ENCODE peak calls at places on chromosomes 7 and 10, in four cellular contexts. Z is hepatocyte, W is GM13977, D is SJSA1. P is an unnamed sample.

GRCh38 chr7:22868509-22868908 is 45.9 kb upstream of the TOMM7 start:
- DNase-seq in Z (no peak), W (no peak), D (no peak), P (peak; percentile 28)

GRCh38 chr10:4527281-4527960 is 298.6 kb upstream of the AKR1E2 start:
- DNase-seq in Z (no peak), W (no peak), D (peak; percentile 92), P (no peak)

GRCh38 chr7:50653116-50653854 is 88.1 kb upstream of the DDC start:
- DNase-seq in Z (peak; percentile 71), W (no peak), D (no peak), P (no peak)

GRCh38 chr10:75717126-75717916 is 285.9 kb downstream of the LRMDA start:
- DNase-seq in Z (no peak), W (no peak), D (no peak), P (no peak)

GRCh38 chr7:148849393-148850098 is 34.5 kb downstream of the EZH2 start:
- DNase-seq in Z (no peak), W (no peak), D (no peak), P (no peak)

GRCh38 chr7:153886121-153886505 is 166.1 kb upstream of the DPP6 start:
- DNase-seq in Z (no peak), W (no peak), D (no peak), P (no peak)

GRCh38 chr10:70887804-70888800 is at the start of gene PCBD1:
- DNase-seq in Z (peak; percentile 91), W (peak; percentile 86), D (peak; percentile 64), P (peak; percentile 87)

GRCh38 chr7:16295558-16295957 is 125.8 kb downstream of the CRPPA start:
- DNase-seq in Z (no peak), W (no peak), D (peak; percentile 48), P (no peak)

GRCh38 chr10:58451490-58451889 is 61.2 kb upstream of the BICC1 start:
- DNase-seq in Z (no peak), W (no peak), D (no peak), P (no peak)

GRCh38 chr10:71579668-71580067 is 139.9 kb downstream of the C10orf105 start:
- DNase-seq in Z (no peak), W (no peak), D (no peak), P (no peak)

GRCh38 chr7:129702761-129703338 is 91.3 kb downstream of the NRF1 start:
- DNase-seq in Z (no peak), W (no peak), D (peak; percentile 19), P (no peak)

GRCh38 chr10:43925793-43926192 is 277.1 kb upstream of the ZNF32 start:
- DNase-seq in Z (peak; percentile 1), W (no peak), D (no peak), P (no peak)

GRCh38 chr7:84524714-84525694 is 330.4 kb upstream of the SEMA3A start:
- DNase-seq in Z (no peak), W (no peak), D (peak; percentile 29), P (no peak)

GRCh38 chr10:17453377-17454091 is 861 bp downstream of the ST8SIA6 start:
- DNase-seq in Z (peak; percentile 75), W (peak; percentile 43), D (peak; percentile 41), P (no peak)

GRCh38 chr10:103590060-103590459 is 96.6 kb downstream of the NEURL1 start:
- DNase-seq in Z (no peak), W (no peak), D (no peak), P (no peak)

GRCh38 chr10:102752266-102752930 is 8.7 kb downstream of the WBP1L start:
- DNase-seq in Z (no peak), W (no peak), D (peak; percentile 40), P (no peak)

GRCh38 chr10:51325649-51326048 is 251.4 kb downstream of the PRKG1 start:
- DNase-seq in Z (no peak), W (no peak), D (no peak), P (no peak)